ENCODE peak calls at places on chromosomes 1 and 21, in ten cellular contexts. One of them, this sample, is unnamed.

GRCh38 chr1:1959840-1960479 is 40.9 kb upstream of the TMEM52 start:
- DNase-seq in CD8-positive, alpha-beta memory T cell: peak; percentile 60
- DNase-seq in tibial nerve: peak; percentile 56
- DNase-seq in pancreas: peak; percentile 96
- DNase-seq in neuronal stem cell: peak; percentile 73
- DNase-seq in SJSA1: peak; percentile 52
- DNase-seq in sigmoid colon: peak; percentile 86
- DNase-seq in cardiac muscle cell: peak; percentile 91
- DNase-seq in endothelial cell of umbilical vein: peak; percentile 55
- DNase-seq in body of pancreas: peak; percentile 84
- DNase-seq in this sample: peak; percentile 43

GRCh38 chr1:12618661-12619395 is 818 bp upstream of the DHRS3 start:
- DNase-seq in CD8-positive, alpha-beta memory T cell: peak; percentile 73
- DNase-seq in tibial nerve: peak; percentile 66
- DNase-seq in pancreas: peak; percentile 78
- DNase-seq in neuronal stem cell: no peak
- DNase-seq in SJSA1: peak; percentile 77
- DNase-seq in sigmoid colon: peak; percentile 91
- DNase-seq in cardiac muscle cell: peak; percentile 91
- DNase-seq in endothelial cell of umbilical vein: peak; percentile 83
- DNase-seq in body of pancreas: peak; percentile 80
- DNase-seq in this sample: peak; percentile 45

GRCh38 chr21:43644609-43645008 is 14.7 kb downstream of the HSF2BP start:
- DNase-seq in CD8-positive, alpha-beta memory T cell: no peak
- DNase-seq in tibial nerve: no peak
- DNase-seq in pancreas: no peak
- DNase-seq in neuronal stem cell: no peak
- DNase-seq in SJSA1: peak; percentile 63
- DNase-seq in sigmoid colon: no peak
- DNase-seq in cardiac muscle cell: peak; percentile 56
- DNase-seq in endothelial cell of umbilical vein: peak; percentile 59
- DNase-seq in body of pancreas: no peak
- DNase-seq in this sample: no peak

GRCh38 chr1:74856174-74856573 is 123.2 kb downstream of the TYW3 start:
- DNase-seq in CD8-positive, alpha-beta memory T cell: no peak
- DNase-seq in tibial nerve: no peak
- DNase-seq in pancreas: no peak
- DNase-seq in neuronal stem cell: no peak
- DNase-seq in SJSA1: no peak
- DNase-seq in sigmoid colon: no peak
- DNase-seq in cardiac muscle cell: no peak
- DNase-seq in endothelial cell of umbilical vein: no peak
- DNase-seq in body of pancreas: no peak
- DNase-seq in this sample: no peak

GRCh38 chr21:25938673-25939395 is 204.1 kb downstream of the GABPA start:
- DNase-seq in CD8-positive, alpha-beta memory T cell: no peak
- DNase-seq in tibial nerve: no peak
- DNase-seq in pancreas: no peak
- DNase-seq in neuronal stem cell: no peak
- DNase-seq in SJSA1: no peak
- DNase-seq in sigmoid colon: no peak
- DNase-seq in cardiac muscle cell: peak; percentile 42
- DNase-seq in endothelial cell of umbilical vein: peak; percentile 57
- DNase-seq in body of pancreas: peak; percentile 36
- DNase-seq in this sample: no peak

GRCh38 chr1:53339736-53340385 is 12.0 kb upstream of the LRP8 start:
- DNase-seq in CD8-positive, alpha-beta memory T cell: no peak
- DNase-seq in tibial nerve: no peak
- DNase-seq in pancreas: peak; percentile 25
- DNase-seq in neuronal stem cell: no peak
- DNase-seq in SJSA1: no peak
- DNase-seq in sigmoid colon: no peak
- DNase-seq in cardiac muscle cell: no peak
- DNase-seq in endothelial cell of umbilical vein: no peak
- DNase-seq in body of pancreas: peak; percentile 4
- DNase-seq in this sample: no peak

GRCh38 chr1:183723571-183723970 is 70.5 kb upstream of the APOBEC4 start:
- DNase-seq in CD8-positive, alpha-beta memory T cell: no peak
- DNase-seq in tibial nerve: no peak
- DNase-seq in pancreas: no peak
- DNase-seq in neuronal stem cell: no peak
- DNase-seq in SJSA1: no peak
- DNase-seq in sigmoid colon: no peak
- DNase-seq in cardiac muscle cell: peak; percentile 13
- DNase-seq in endothelial cell of umbilical vein: no peak
- DNase-seq in body of pancreas: no peak
- DNase-seq in this sample: no peak

GRCh38 chr1:58460469-58460868 is 86.1 kb downstream of the OMA1 start:
- DNase-seq in CD8-positive, alpha-beta memory T cell: no peak
- DNase-seq in tibial nerve: no peak
- DNase-seq in pancreas: no peak
- DNase-seq in neuronal stem cell: peak; percentile 29
- DNase-seq in SJSA1: no peak
- DNase-seq in sigmoid colon: no peak
- DNase-seq in cardiac muscle cell: peak; percentile 31
- DNase-seq in endothelial cell of umbilical vein: peak; percentile 20
- DNase-seq in body of pancreas: no peak
- DNase-seq in this sample: no peak

GRCh38 chr21:37710555-37711293 is 205.5 kb downstream of the KCNJ6 start:
- DNase-seq in CD8-positive, alpha-beta memory T cell: no peak
- DNase-seq in tibial nerve: no peak
- DNase-seq in pancreas: no peak
- DNase-seq in neuronal stem cell: no peak
- DNase-seq in SJSA1: peak; percentile 4
- DNase-seq in sigmoid colon: no peak
- DNase-seq in cardiac muscle cell: peak; percentile 7
- DNase-seq in endothelial cell of umbilical vein: no peak
- DNase-seq in body of pancreas: no peak
- DNase-seq in this sample: no peak

GRCh38 chr1:201731142-201731541 is 97.8 kb upstream of the IPO9 start:
- DNase-seq in CD8-positive, alpha-beta memory T cell: no peak
- DNase-seq in tibial nerve: no peak
- DNase-seq in pancreas: no peak
- DNase-seq in neuronal stem cell: no peak
- DNase-seq in SJSA1: no peak
- DNase-seq in sigmoid colon: peak; percentile 55
- DNase-seq in cardiac muscle cell: no peak
- DNase-seq in endothelial cell of umbilical vein: no peak
- DNase-seq in body of pancreas: no peak
- DNase-seq in this sample: no peak

GRCh38 chr1:67716800-67717199 is 31.8 kb downstream of the GADD45A start:
- DNase-seq in CD8-positive, alpha-beta memory T cell: no peak
- DNase-seq in tibial nerve: no peak
- DNase-seq in pancreas: no peak
- DNase-seq in neuronal stem cell: no peak
- DNase-seq in SJSA1: no peak
- DNase-seq in sigmoid colon: no peak
- DNase-seq in cardiac muscle cell: peak; percentile 62
- DNase-seq in endothelial cell of umbilical vein: no peak
- DNase-seq in body of pancreas: peak; percentile 58
- DNase-seq in this sample: no peak

GRCh38 chr21:42298657-42299056 is 16.6 kb downstream of the TFF3 start:
- DNase-seq in CD8-positive, alpha-beta memory T cell: no peak
- DNase-seq in tibial nerve: no peak
- DNase-seq in pancreas: no peak
- DNase-seq in neuronal stem cell: no peak
- DNase-seq in SJSA1: no peak
- DNase-seq in sigmoid colon: no peak
- DNase-seq in cardiac muscle cell: no peak
- DNase-seq in endothelial cell of umbilical vein: no peak
- DNase-seq in body of pancreas: no peak
- DNase-seq in this sample: no peak

GRCh38 chr1:18528616-18529015 is 47.9 kb downstream of the KLHDC7A start:
- DNase-seq in CD8-positive, alpha-beta memory T cell: no peak
- DNase-seq in tibial nerve: no peak
- DNase-seq in pancreas: no peak
- DNase-seq in neuronal stem cell: no peak
- DNase-seq in SJSA1: no peak
- DNase-seq in sigmoid colon: no peak
- DNase-seq in cardiac muscle cell: no peak
- DNase-seq in endothelial cell of umbilical vein: no peak
- DNase-seq in body of pancreas: no peak
- DNase-seq in this sample: no peak

GRCh38 chr21:38787461-38788274 is 18.1 kb upstream of the ETS2 start:
- DNase-seq in CD8-positive, alpha-beta memory T cell: no peak
- DNase-seq in tibial nerve: no peak
- DNase-seq in pancreas: peak; percentile 73
- DNase-seq in neuronal stem cell: no peak
- DNase-seq in SJSA1: peak; percentile 77
- DNase-seq in sigmoid colon: no peak
- DNase-seq in cardiac muscle cell: no peak
- DNase-seq in endothelial cell of umbilical vein: no peak
- DNase-seq in body of pancreas: peak; percentile 94
- DNase-seq in this sample: no peak

GRCh38 chr1:213988639-213989070 is 882 bp downstream of the PROX1 start:
- DNase-seq in CD8-positive, alpha-beta memory T cell: no peak
- DNase-seq in tibial nerve: no peak
- DNase-seq in pancreas: no peak
- DNase-seq in neuronal stem cell: no peak
- DNase-seq in SJSA1: no peak
- DNase-seq in sigmoid colon: no peak
- DNase-seq in cardiac muscle cell: no peak
- DNase-seq in endothelial cell of umbilical vein: no peak
- DNase-seq in body of pancreas: no peak
- DNase-seq in this sample: no peak

GRCh38 chr1:5885471-5886139 is 106.6 kb downstream of the NPHP4 start:
- DNase-seq in CD8-positive, alpha-beta memory T cell: no peak
- DNase-seq in tibial nerve: no peak
- DNase-seq in pancreas: no peak
- DNase-seq in neuronal stem cell: no peak
- DNase-seq in SJSA1: no peak
- DNase-seq in sigmoid colon: no peak
- DNase-seq in cardiac muscle cell: no peak
- DNase-seq in endothelial cell of umbilical vein: no peak
- DNase-seq in body of pancreas: no peak
- DNase-seq in this sample: no peak

GRCh38 chr1:230901711-230902110 is 33.4 kb upstream of the C1orf198 start:
- DNase-seq in CD8-positive, alpha-beta memory T cell: no peak
- DNase-seq in tibial nerve: no peak
- DNase-seq in pancreas: no peak
- DNase-seq in neuronal stem cell: no peak
- DNase-seq in SJSA1: no peak
- DNase-seq in sigmoid colon: no peak
- DNase-seq in cardiac muscle cell: no peak
- DNase-seq in endothelial cell of umbilical vein: no peak
- DNase-seq in body of pancreas: no peak
- DNase-seq in this sample: no peak

GRCh38 chr1:164576311-164577271 is 17.6 kb downstream of the PBX1 start:
- DNase-seq in CD8-positive, alpha-beta memory T cell: no peak
- DNase-seq in tibial nerve: no peak
- DNase-seq in pancreas: no peak
- DNase-seq in neuronal stem cell: no peak
- DNase-seq in SJSA1: no peak
- DNase-seq in sigmoid colon: peak; percentile 74
- DNase-seq in cardiac muscle cell: peak; percentile 84
- DNase-seq in endothelial cell of umbilical vein: no peak
- DNase-seq in body of pancreas: no peak
- DNase-seq in this sample: no peak

GRCh38 chr1:157773723-157774350 is 3.1 kb downstream of the FCRL2 start:
- DNase-seq in CD8-positive, alpha-beta memory T cell: no peak
- DNase-seq in tibial nerve: no peak
- DNase-seq in pancreas: no peak
- DNase-seq in neuronal stem cell: peak; percentile 14
- DNase-seq in SJSA1: no peak
- DNase-seq in sigmoid colon: no peak
- DNase-seq in cardiac muscle cell: no peak
- DNase-seq in endothelial cell of umbilical vein: no peak
- DNase-seq in body of pancreas: no peak
- DNase-seq in this sample: no peak

GRCh38 chr1:247913786-247914185 is 6.3 kb upstream of the OR2T8 start:
- DNase-seq in CD8-positive, alpha-beta memory T cell: no peak
- DNase-seq in tibial nerve: no peak
- DNase-seq in pancreas: no peak
- DNase-seq in neuronal stem cell: no peak
- DNase-seq in SJSA1: no peak
- DNase-seq in sigmoid colon: no peak
- DNase-seq in cardiac muscle cell: no peak
- DNase-seq in endothelial cell of umbilical vein: no peak
- DNase-seq in body of pancreas: no peak
- DNase-seq in this sample: no peak

GRCh38 chr1:24727490-24728214 is 17.6 kb upstream of the CLIC4 start:
- DNase-seq in CD8-positive, alpha-beta memory T cell: no peak
- DNase-seq in tibial nerve: no peak
- DNase-seq in pancreas: no peak
- DNase-seq in neuronal stem cell: no peak
- DNase-seq in SJSA1: peak; percentile 69
- DNase-seq in sigmoid colon: peak; percentile 94
- DNase-seq in cardiac muscle cell: peak; percentile 85
- DNase-seq in endothelial cell of umbilical vein: no peak
- DNase-seq in body of pancreas: peak; percentile 38
- DNase-seq in this sample: no peak

GRCh38 chr1:207910678-207911354 is at the start of gene CD34:
- DNase-seq in CD8-positive, alpha-beta memory T cell: no peak
- DNase-seq in tibial nerve: no peak
- DNase-seq in pancreas: no peak
- DNase-seq in neuronal stem cell: peak; percentile 23
- DNase-seq in SJSA1: no peak
- DNase-seq in sigmoid colon: peak; percentile 88
- DNase-seq in cardiac muscle cell: peak; percentile 36
- DNase-seq in endothelial cell of umbilical vein: peak; percentile 46
- DNase-seq in body of pancreas: no peak
- DNase-seq in this sample: no peak
- H3K27me3 ChIP-seq in CD8-positive, alpha-beta memory T cell: peaks cover 15% of the 10 kb centered on the region
- H3K27me3 ChIP-seq in tibial nerve: no peaks in the 10 kb centered on the region
- H3K27me3 ChIP-seq in pancreas: peaks cover 6% of the 10 kb centered on the region
- H3K27me3 ChIP-seq in neuronal stem cell: peaks cover 63% of the 10 kb centered on the region
- H3K27me3 ChIP-seq in SJSA1: no peaks in the 10 kb centered on the region
- H3K27me3 ChIP-seq in sigmoid colon: peaks cover 7% of the 10 kb centered on the region
- H3K27me3 ChIP-seq in cardiac muscle cell: peaks cover 66% of the 10 kb centered on the region
- H3K27me3 ChIP-seq in endothelial cell of umbilical vein: peaks cover 9% of the 10 kb centered on the region
- H3K27me3 ChIP-seq in body of pancreas: no peaks in the 10 kb centered on the region
- H3K27me3 ChIP-seq in this sample: no peaks in the 10 kb centered on the region

GRCh38 chr1:13970631-13971247 is 270.8 kb downstream of the PRDM2 start:
- DNase-seq in CD8-positive, alpha-beta memory T cell: no peak
- DNase-seq in tibial nerve: no peak
- DNase-seq in pancreas: no peak
- DNase-seq in neuronal stem cell: no peak
- DNase-seq in SJSA1: no peak
- DNase-seq in sigmoid colon: no peak
- DNase-seq in cardiac muscle cell: no peak
- DNase-seq in endothelial cell of umbilical vein: no peak
- DNase-seq in body of pancreas: no peak
- DNase-seq in this sample: no peak
- H3K4me1 ChIP-seq in CD8-positive, alpha-beta memory T cell: no peaks in the 10 kb centered on the region
- H3K4me1 ChIP-seq in tibial nerve: no peaks in the 10 kb centered on the region
- H3K4me1 ChIP-seq in pancreas: no peaks in the 10 kb centered on the region
- H3K4me1 ChIP-seq in neuronal stem cell: peaks cover 2% of the 10 kb centered on the region
- H3K4me1 ChIP-seq in SJSA1: no peaks in the 10 kb centered on the region
- H3K4me1 ChIP-seq in sigmoid colon: no peaks in the 10 kb centered on the region
- H3K4me1 ChIP-seq in cardiac muscle cell: no peaks in the 10 kb centered on the region
- H3K4me1 ChIP-seq in endothelial cell of umbilical vein: no peaks in the 10 kb centered on the region
- H3K4me1 ChIP-seq in body of pancreas: no peaks in the 10 kb centered on the region
- H3K4me1 ChIP-seq in this sample: no peaks in the 10 kb centered on the region

GRCh38 chr1:156704930-156705320 is 458 bp downstream of the CRABP2 start:
- DNase-seq in CD8-positive, alpha-beta memory T cell: no peak
- DNase-seq in tibial nerve: peak; percentile 47
- DNase-seq in pancreas: peak; percentile 77
- DNase-seq in neuronal stem cell: no peak
- DNase-seq in SJSA1: peak; percentile 67
- DNase-seq in sigmoid colon: peak; percentile 91
- DNase-seq in cardiac muscle cell: peak; percentile 67
- DNase-seq in endothelial cell of umbilical vein: peak; percentile 68
- DNase-seq in body of pancreas: peak; percentile 82
- DNase-seq in this sample: no peak
- H3K27me3 ChIP-seq in CD8-positive, alpha-beta memory T cell: peaks cover 9% of the 10 kb centered on the region
- H3K27me3 ChIP-seq in tibial nerve: no peaks in the 10 kb centered on the region
- H3K27me3 ChIP-seq in pancreas: no peaks in the 10 kb centered on the region
- H3K27me3 ChIP-seq in neuronal stem cell: no peaks in the 10 kb centered on the region
- H3K27me3 ChIP-seq in SJSA1: no peaks in the 10 kb centered on the region
- H3K27me3 ChIP-seq in sigmoid colon: no peaks in the 10 kb centered on the region
- H3K27me3 ChIP-seq in cardiac muscle cell: no peaks in the 10 kb centered on the region
- H3K27me3 ChIP-seq in endothelial cell of umbilical vein: peaks cover 3% of the 10 kb centered on the region
- H3K27me3 ChIP-seq in body of pancreas: no peaks in the 10 kb centered on the region
- H3K27me3 ChIP-seq in this sample: peaks cover 4% of the 10 kb centered on the region

GRCh38 chr1:15885701-15886612 is 38.5 kb downstream of the SPEN start:
- DNase-seq in CD8-positive, alpha-beta memory T cell: no peak
- DNase-seq in tibial nerve: peak; percentile 98
- DNase-seq in pancreas: peak; percentile 96
- DNase-seq in neuronal stem cell: peak; percentile 73
- DNase-seq in SJSA1: peak; percentile 85
- DNase-seq in sigmoid colon: peak; percentile 99
- DNase-seq in cardiac muscle cell: peak; percentile 98
- DNase-seq in endothelial cell of umbilical vein: peak; percentile 97
- DNase-seq in body of pancreas: peak; percentile 99
- DNase-seq in this sample: peak; percentile 35
- H3K4me1 ChIP-seq in CD8-positive, alpha-beta memory T cell: peaks cover 23% of the 10 kb centered on the region
- H3K4me1 ChIP-seq in tibial nerve: no peaks in the 10 kb centered on the region
- H3K4me1 ChIP-seq in pancreas: peaks cover 24% of the 10 kb centered on the region
- H3K4me1 ChIP-seq in neuronal stem cell: peaks cover 5% of the 10 kb centered on the region
- H3K4me1 ChIP-seq in SJSA1: peaks cover 21% of the 10 kb centered on the region
- H3K4me1 ChIP-seq in sigmoid colon: no peaks in the 10 kb centered on the region
- H3K4me1 ChIP-seq in cardiac muscle cell: peaks cover 15% of the 10 kb centered on the region
- H3K4me1 ChIP-seq in endothelial cell of umbilical vein: peaks cover 27% of the 10 kb centered on the region
- H3K4me1 ChIP-seq in body of pancreas: peaks cover 24% of the 10 kb centered on the region
- H3K4me1 ChIP-seq in this sample: peaks cover 18% of the 10 kb centered on the region